ENCODE peak calls at places on chromosomes 1 and 21, in six cellular contexts. T is uterus; H is CD8-positive, alpha-beta T cell; P is aorta; C is neural progenitor cell; A is CD4-positive, alpha-beta T cell. G is an unnamed sample.

GRCh38 chr21:45466330-45467220 is 61.6 kb downstream of the COL18A1 start:
- DNase-seq in T (no peak), H (no peak), P (peak), C (no peak), A (no peak), G (peak)

GRCh38 chr21:17524635-17525034 is 11.8 kb downstream of the CXADR start:
- DNase-seq in T (no peak), H (no peak), P (no peak), C (no peak), A (no peak), G (no peak)

GRCh38 chr1:6033986-6034749 is 11.5 kb upstream of the KCNAB2 start:
- DNase-seq in T (no peak), H (no peak), P (no peak), C (peak), A (no peak), G (no peak)

GRCh38 chr1:966603-967295 is 467 bp downstream of the PLEKHN1 start:
- DNase-seq in T (peak), H (peak), P (peak), C (peak), A (peak), G (peak)

GRCh38 chr1:188822248-188822647 is 1655.4 kb downstream of the BRINP3 start:
- DNase-seq in T (no peak), H (no peak), P (no peak), C (no peak), A (no peak), G (no peak)

GRCh38 chr1:176843352-176844297 is 320.9 kb downstream of the ASTN1 start:
- DNase-seq in T (peak), H (no peak), P (peak), C (peak), A (no peak), G (no peak)

GRCh38 chr1:209769171-209769904 is 13.5 kb downstream of the TRAF3IP3 start:
- DNase-seq in T (peak), H (peak), P (peak), C (no peak), A (peak), G (peak)

GRCh38 chr1:210654176-210654786 is 325.6 kb downstream of the HHAT start:
- DNase-seq in T (no peak), H (no peak), P (no peak), C (no peak), A (no peak), G (no peak)

GRCh38 chr21:20292280-20292679 is 705.9 kb upstream of the NCAM2 start:
- DNase-seq in T (no peak), H (no peak), P (no peak), C (no peak), A (no peak), G (no peak)

GRCh38 chr1:218315638-218316037 is 29.5 kb upstream of the TGFB2 start:
- DNase-seq in T (no peak), H (no peak), P (no peak), C (no peak), A (no peak), G (no peak)

GRCh38 chr1:226634156-226634588 is 85.6 kb downstream of the STUM start:
- DNase-seq in T (peak), H (peak), P (peak), C (peak), A (peak), G (peak)

GRCh38 chr1:95467036-95467435 is 233.0 kb downstream of the RWDD3 start:
- DNase-seq in T (no peak), H (no peak), P (no peak), C (no peak), A (no peak), G (no peak)

GRCh38 chr1:48470506-48470905 is 1.5 kb downstream of the SPATA6 start:
- DNase-seq in T (peak), H (no peak), P (peak), C (peak), A (no peak), G (peak)

GRCh38 chr1:116571215-116571919 is 541 bp upstream of the CD58 start:
- DNase-seq in T (no peak), H (no peak), P (no peak), C (peak), A (no peak), G (no peak)

GRCh38 chr1:243409284-243409683 is 153.4 kb downstream of the SDCCAG8 start:
- DNase-seq in T (no peak), H (no peak), P (no peak), C (no peak), A (no peak), G (no peak)

GRCh38 chr1:109499661-109500536 is 6.0 kb downstream of the CYB561D1 start:
- DNase-seq in T (no peak), H (peak), P (no peak), C (peak), A (peak), G (no peak)

GRCh38 chr1:24294757-24295371 is 24.3 kb upstream of the GRHL3 start:
- DNase-seq in T (peak), H (no peak), P (peak), C (peak), A (no peak), G (peak)

GRCh38 chr1:24464378-24464770 is 38.3 kb upstream of the RCAN3 start:
- DNase-seq in T (no peak), H (no peak), P (no peak), C (peak), A (no peak), G (no peak)

GRCh38 chr1:240499012-240499411 is 112.9 kb downstream of the GREM2 start:
- DNase-seq in T (no peak), H (no peak), P (no peak), C (no peak), A (no peak), G (no peak)

GRCh38 chr1:172893146-172893841 is 157.4 kb downstream of the TNFSF18 start:
- DNase-seq in T (peak), H (no peak), P (no peak), C (no peak), A (no peak), G (no peak)

GRCh38 chr21:41477641-41478318 is 30.2 kb downstream of the TMPRSS2 start:
- DNase-seq in T (no peak), H (no peak), P (no peak), C (peak), A (no peak), G (no peak)

GRCh38 chr1:218804014-218804785 is 369.5 kb upstream of the LYPLAL1 start:
- DNase-seq in T (no peak), H (no peak), P (no peak), C (no peak), A (no peak), G (no peak)

GRCh38 chr1:12178511-12178910 is 11.7 kb downstream of the TNFRSF1B start:
- DNase-seq in T (no peak), H (peak), P (no peak), C (no peak), A (no peak), G (no peak)

GRCh38 chr1:160637821-160638539 is 8.9 kb downstream of the SLAMF1 start:
- DNase-seq in T (no peak), H (peak), P (no peak), C (no peak), A (no peak), G (no peak)

GRCh38 chr1:244054924-244055263 is 3.8 kb downstream of the ZBTB18 start:
- DNase-seq in T (no peak), H (peak), P (no peak), C (no peak), A (no peak), G (no peak)

GRCh38 chr1:89198500-89199072 is at the start of gene GBP4:
- DNase-seq in T (peak), H (peak), P (peak), C (no peak), A (peak), G (peak)

GRCh38 chr1:202076050-202076511 is 46.6 kb upstream of the GPR37L1 start:
- DNase-seq in T (no peak), H (no peak), P (no peak), C (no peak), A (no peak), G (no peak)

GRCh38 chr1:184298321-184299052 is 88.3 kb upstream of the C1orf21 start:
- DNase-seq in T (no peak), H (no peak), P (no peak), C (peak), A (no peak), G (no peak)

GRCh38 chr21:40846566-40847411 is at the start of gene DSCAM:
- DNase-seq in T (no peak), H (no peak), P (no peak), C (peak), A (no peak), G (no peak)

GRCh38 chr1:230236951-230237350 is 169.9 kb downstream of the GALNT2 start:
- DNase-seq in T (no peak), H (no peak), P (no peak), C (no peak), A (no peak), G (no peak)

GRCh38 chr1:60573726-60574409 is 500.3 kb upstream of the C1orf87 start:
- DNase-seq in T (no peak), H (no peak), P (no peak), C (no peak), A (no peak), G (no peak)

GRCh38 chr1:41046347-41046775 is 24.8 kb upstream of the SLFNL1 start:
- DNase-seq in T (no peak), H (no peak), P (no peak), C (no peak), A (no peak), G (no peak)

GRCh38 chr1:89609781-89610456 is 23.0 kb upstream of the LRRC8C start:
- DNase-seq in T (no peak), H (peak), P (no peak), C (no peak), A (peak), G (no peak)

GRCh38 chr1:53075761-53076163 is 13.7 kb downstream of the PODN start:
- DNase-seq in T (no peak), H (no peak), P (peak), C (no peak), A (no peak), G (peak)

GRCh38 chr1:8377382-8377928 is 59.5 kb downstream of the SLC45A1 start:
- DNase-seq in T (peak), H (no peak), P (no peak), C (no peak), A (no peak), G (no peak)
- H3K27ac ChIP-seq in T (peak), H (no peak), P (no peak), C (no peak), A (no peak), G (peak)

DNA sequence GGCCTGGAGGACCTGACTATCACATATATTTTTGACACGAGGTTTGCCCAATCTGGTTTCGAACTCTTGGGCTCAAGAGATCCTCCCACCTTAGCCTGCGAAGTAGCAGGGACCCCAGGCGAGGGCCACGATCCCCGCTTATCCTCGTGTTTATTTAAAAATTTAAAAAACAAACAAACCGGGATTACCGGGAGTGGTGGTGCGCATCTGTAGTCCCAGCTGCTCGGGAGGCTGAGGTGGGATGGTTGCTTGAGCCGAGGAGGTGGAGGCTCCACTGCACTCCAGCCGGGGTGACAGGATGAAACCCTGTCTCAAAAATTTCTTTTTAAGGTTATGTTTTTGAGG is 452 bp upstream of the EXOSC10 start:
- DNase-seq in T (no peak), H (no peak), P (no peak), C (no peak), A (no peak), G (no peak)
- H3K27ac ChIP-seq in T (peak), H (peak), P (no peak), C (no peak), A (peak), G (peak)

DNA sequence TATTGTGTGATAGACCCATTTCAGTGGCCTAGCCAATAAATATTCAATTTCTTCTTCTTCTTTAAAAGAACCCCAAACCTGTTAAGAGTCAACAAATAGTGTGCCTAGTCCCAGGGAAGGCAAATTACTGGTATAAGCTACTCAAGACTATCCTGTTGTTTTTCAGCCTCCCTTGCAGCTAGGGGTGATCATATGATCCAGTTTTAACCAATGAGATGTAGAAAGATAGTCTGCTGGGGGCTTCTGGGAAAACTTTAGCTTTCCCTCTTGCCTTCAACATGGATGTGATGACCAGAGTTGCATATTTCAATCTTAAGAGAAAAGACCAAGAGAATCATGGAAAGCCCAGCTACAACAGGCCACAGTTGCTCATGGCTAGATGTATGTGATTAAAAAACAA is 4.7 kb upstream of the NUP210L start:
- DNase-seq in T (no peak), H (no peak), P (no peak), C (no peak), A (no peak), G (no peak)
- H3K27ac ChIP-seq in T (peak), H (no peak), P (no peak), C (no peak), A (peak), G (no peak)

GRCh38 chr1:101165944-101166343 is 70.9 kb upstream of the S1PR1 start:
- DNase-seq in T (no peak), H (no peak), P (no peak), C (peak), A (no peak), G (no peak)

GRCh38 chr1:101164776-101165175 is 72.0 kb upstream of the S1PR1 start:
- DNase-seq in T (no peak), H (no peak), P (no peak), C (no peak), A (no peak), G (no peak)

GRCh38 chr1:101165514-101165913 is 71.3 kb upstream of the S1PR1 start:
- DNase-seq in T (no peak), H (no peak), P (no peak), C (no peak), A (no peak), G (no peak)

GRCh38 chr1:101167891-101168290 is 68.9 kb upstream of the S1PR1 start:
- DNase-seq in T (no peak), H (no peak), P (no peak), C (no peak), A (no peak), G (no peak)

DNA sequence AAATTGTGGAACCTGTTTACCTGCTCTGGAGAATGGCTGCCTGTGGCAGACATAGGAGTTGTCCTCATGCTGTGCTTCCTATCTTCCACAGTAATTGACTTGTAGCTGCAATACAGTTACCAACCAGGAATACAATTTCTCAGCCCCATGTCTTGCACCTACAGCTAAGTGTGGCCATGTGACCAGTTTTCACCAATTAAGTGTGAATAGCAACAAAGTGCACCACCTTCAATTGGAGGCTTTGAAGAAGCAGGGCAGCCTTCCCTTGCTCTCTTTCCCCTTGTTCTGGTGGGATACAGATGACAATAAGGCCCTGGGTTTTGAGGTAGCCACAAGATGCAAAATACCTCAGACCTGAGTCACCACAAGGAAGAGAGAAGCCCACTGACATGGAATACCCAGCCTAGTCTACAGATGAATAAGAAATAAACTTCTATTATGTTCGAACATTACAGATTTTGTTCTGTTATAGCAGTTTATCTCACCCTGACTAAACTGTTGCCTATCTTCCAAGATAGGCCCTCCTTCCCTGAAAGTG is 70.2 kb upstream of the S1PR1 start:
- DNase-seq in T (no peak), H (no peak), P (no peak), C (no peak), A (no peak), G (no peak)
- H3K27ac ChIP-seq in T (no peak), H (no peak), P (no peak), C (no peak), A (no peak), G (no peak)

GRCh38 chr1:155200920-155201319 is 6.8 kb downstream of the THBS3 start:
- DNase-seq in T (no peak), H (no peak), P (peak), C (no peak), A (no peak), G (no peak)
- H3K27ac ChIP-seq in T (no peak), H (no peak), P (no peak), C (peak), A (no peak), G (no peak)

GRCh38 chr21:34018185-34018584 is 55.2 kb upstream of the MRPS6 start:
- DNase-seq in T (no peak), H (no peak), P (no peak), C (no peak), A (no peak), G (no peak)

GRCh38 chr21:34020934-34021553 is 52.3 kb upstream of the MRPS6 start:
- DNase-seq in T (no peak), H (no peak), P (no peak), C (no peak), A (no peak), G (no peak)

GRCh38 chr21:34018910-34019309 is 54.5 kb upstream of the MRPS6 start:
- DNase-seq in T (no peak), H (no peak), P (no peak), C (no peak), A (no peak), G (no peak)

GRCh38 chr21:34020005-34020847 is 53.2 kb upstream of the MRPS6 start:
- DNase-seq in T (no peak), H (no peak), P (no peak), C (no peak), A (no peak), G (no peak)

GRCh38 chr21:34019402-34019801 is 54.0 kb upstream of the MRPS6 start:
- DNase-seq in T (no peak), H (no peak), P (no peak), C (no peak), A (no peak), G (no peak)
- H3K27ac ChIP-seq in T (no peak), H (no peak), P (no peak), C (no peak), A (no peak), G (no peak)

DNA sequence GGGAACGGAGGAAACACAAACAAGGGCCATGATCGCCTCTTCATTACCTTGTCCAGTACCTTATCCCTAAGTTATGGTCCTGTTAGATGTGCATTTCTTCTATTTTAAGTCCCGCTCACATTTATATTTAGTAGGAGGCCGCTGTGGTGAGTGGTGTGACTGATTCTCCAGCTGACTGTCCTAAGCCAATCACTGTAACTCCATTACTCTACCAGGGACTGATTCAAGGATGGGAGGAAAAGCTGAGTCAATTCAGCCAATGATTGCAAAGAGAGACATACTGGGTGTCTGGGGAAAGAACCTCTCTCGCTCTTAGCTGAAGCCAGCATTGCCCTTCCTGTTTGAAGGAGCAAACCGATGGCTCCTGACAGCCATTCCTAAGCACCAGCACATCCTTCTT is 59.7 kb downstream of the TGFBR3 start:
- DNase-seq in T (no peak), H (no peak), P (no peak), C (no peak), A (no peak), G (no peak)
- H3K27ac ChIP-seq in T (no peak), H (no peak), P (no peak), C (no peak), A (no peak), G (no peak)

GRCh38 chr1:15767941-15768340 is 9.3 kb downstream of the FBLIM1 start:
- DNase-seq in T (no peak), H (no peak), P (no peak), C (no peak), A (no peak), G (no peak)
- H3K27ac ChIP-seq in T (no peak), H (no peak), P (no peak), C (no peak), A (no peak), G (no peak)